ENCODE peak calls at places on chromosome 11, in seven cellular contexts. P, H, X, L, G, W and Y are unnamed samples.

GRCh38 chr11:9901931-9902330 is 238.1 kb downstream of the SWAP70 start:
- DNase-seq in P (no peak), H (no peak), L (no peak), X (no peak), G (no peak), W (no peak), Y (no peak)

GRCh38 chr11:7900686-7901085 is 30.4 kb downstream of the OR10A6 start:
- DNase-seq in L (no peak), P (no peak), X (no peak), G (no peak), H (no peak), W (no peak), Y (no peak)

GRCh38 chr11:101456812-101457211 is 127.0 kb downstream of the TRPC6 start:
- DNase-seq in W (no peak), X (no peak), H (no peak), P (no peak), G (no peak), L (no peak), Y (no peak)

GRCh38 chr11:12170984-12171383 is 60.6 kb downstream of the MICAL2 start:
- DNase-seq in P (peak; percentile 49), L (no peak), G (no peak), X (peak; percentile 38), H (peak; percentile 62), W (no peak), Y (no peak)

GRCh38 chr11:64081663-64082442 is 46.1 kb downstream of the FLRT1 start:
- DNase-seq in X (no peak), P (no peak), H (no peak), L (no peak), G (no peak), W (no peak), Y (no peak)

GRCh38 chr11:68271023-68271780 is 571 bp downstream of the C11orf24 start:
- DNase-seq in X (peak; percentile 61), P (peak; percentile 53), G (no peak), L (peak; percentile 80), W (peak; percentile 82), H (peak; percentile 47), Y (peak; percentile 53)

GRCh38 chr11:12577746-12578644 is 96.2 kb upstream of the TEAD1 start:
- DNase-seq in L (peak; percentile 26), H (no peak), X (no peak), P (no peak), W (no peak), G (no peak), Y (no peak)

GRCh38 chr11:30314625-30315024 is 8.3 kb upstream of the ARL14EP start:
- DNase-seq in X (no peak), L (no peak), P (no peak), H (no peak), G (no peak), W (no peak), Y (no peak)

GRCh38 chr11:68753300-68753699 is 2.0 kb upstream of the TESMIN start:
- DNase-seq in P (no peak), H (no peak), L (no peak), X (no peak), G (no peak), W (no peak), Y (no peak)

GRCh38 chr11:29317669-29318068 is 699.2 kb downstream of the KCNA4 start:
- DNase-seq in H (no peak), L (no peak), P (no peak), W (no peak), G (no peak), X (no peak), Y (no peak)

GRCh38 chr11:102589047-102589459 is 36.1 kb downstream of the MMP20 start:
- DNase-seq in L (no peak), P (no peak), X (no peak), G (no peak), W (no peak), H (no peak), Y (no peak)

GRCh38 chr11:60871378-60872061 is 4.2 kb downstream of the ZP1 start:
- DNase-seq in P (peak; percentile 45), H (peak; percentile 58), W (no peak), L (no peak), X (peak; percentile 43), G (no peak), Y (no peak)

GRCh38 chr11:21944577-21944976 is 248.3 kb upstream of the ANO5 start:
- DNase-seq in W (no peak), X (no peak), H (no peak), G (no peak), P (no peak), L (no peak), Y (no peak)

GRCh38 chr11:6357222-6357621 is 33.1 kb upstream of the SMPD1 start:
- DNase-seq in L (peak; percentile 18), W (no peak), X (peak; percentile 59), P (peak; percentile 47), G (no peak), H (peak; percentile 53), Y (peak; percentile 29)

GRCh38 chr11:77155556-77156130 is 27.6 kb downstream of the MYO7A start:
- DNase-seq in H (no peak), X (no peak), W (no peak), G (no peak), L (no peak), P (no peak), Y (peak; percentile 20)

GRCh38 chr11:67401495-67402191 is at the start of gene PPP1CA:
- DNase-seq in P (peak; percentile 93), G (peak; percentile 89), W (peak; percentile 75), X (peak; percentile 90), H (peak; percentile 92), L (peak; percentile 89), Y (peak; percentile 97)

GRCh38 chr11:74459584-74459983 is 7.8 kb downstream of the KCNE3 start:
- DNase-seq in L (no peak), G (no peak), W (no peak), X (no peak), H (no peak), P (no peak), Y (no peak)

GRCh38 chr11:78684377-78684776 is 109.7 kb upstream of the NARS2 start:
- DNase-seq in W (no peak), L (no peak), G (no peak), H (no peak), P (no peak), X (no peak), Y (no peak)

GRCh38 chr11:64372021-64372420 is 13.1 kb downstream of the RPS6KA4 start:
- DNase-seq in G (no peak), L (no peak), H (no peak), X (no peak), W (no peak), P (no peak), Y (no peak)

GRCh38 chr11:61532136-61533038 is 23.8 kb downstream of the LRRC10B start:
- DNase-seq in G (no peak), X (no peak), P (no peak), W (peak; percentile 34), H (no peak), L (peak; percentile 49), Y (no peak)

GRCh38 chr11:117290809-117291396 is at the start of gene BACE1-AS:
- DNase-seq in G (no peak), W (no peak), L (no peak), P (no peak), H (no peak), X (no peak), Y (no peak)

GRCh38 chr11:34565417-34566208 is 52.0 kb upstream of the ELF5 start:
- DNase-seq in P (no peak), H (no peak), G (no peak), L (peak; percentile 37), W (peak; percentile 34), X (no peak), Y (no peak)

GRCh38 chr11:38971141-38971540 is 2373.1 kb upstream of the RAG2 start:
- DNase-seq in L (no peak), X (no peak), G (no peak), W (no peak), P (no peak), H (no peak), Y (no peak)

GRCh38 chr11:87180743-87181142 is 143.0 kb downstream of the TMEM135 start:
- DNase-seq in X (no peak), H (no peak), P (no peak), W (no peak), L (no peak), G (no peak), Y (no peak)

GRCh38 chr11:68044145-68044813 is 5.5 kb downstream of the TCIRG1 start:
- DNase-seq in G (no peak), W (no peak), H (no peak), X (no peak), L (no peak), P (no peak), Y (peak; percentile 58)

GRCh38 chr11:118528511-118528910 is 1.2 kb downstream of the TTC36 start:
- DNase-seq in H (no peak), G (no peak), P (no peak), L (no peak), W (no peak), X (no peak), Y (no peak)

GRCh38 chr11:19728436-19728835 is 15.8 kb downstream of the NAV2 start:
- DNase-seq in P (peak; percentile 28), W (no peak), H (no peak), X (peak; percentile 17), L (no peak), G (no peak), Y (no peak)

GRCh38 chr11:30789270-30789669 is 203.1 kb upstream of the MPPED2 start:
- DNase-seq in W (no peak), X (no peak), G (no peak), P (no peak), H (no peak), L (no peak), Y (no peak)

GRCh38 chr11:46238078-46238966 is 39.1 kb upstream of the CREB3L1 start:
- DNase-seq in L (peak; percentile 77), W (no peak), P (peak; percentile 85), G (no peak), H (peak; percentile 71), X (peak; percentile 83), Y (peak; percentile 52)

GRCh38 chr11:123235117-123235686 is 40.2 kb upstream of the CLMP start:
- DNase-seq in H (peak; percentile 48), G (no peak), L (peak; percentile 43), P (peak; percentile 37), W (peak; percentile 9), X (peak; percentile 21), Y (peak; percentile 52)
- H3K27ac ChIP-seq in H (peak overlapping the region; percentile 36), G (no peak overlapping the region), L (no peak overlapping the region), P (no peak overlapping the region), W (no peak overlapping the region), X (no peak overlapping the region), Y (no peak overlapping the region)

DNA sequence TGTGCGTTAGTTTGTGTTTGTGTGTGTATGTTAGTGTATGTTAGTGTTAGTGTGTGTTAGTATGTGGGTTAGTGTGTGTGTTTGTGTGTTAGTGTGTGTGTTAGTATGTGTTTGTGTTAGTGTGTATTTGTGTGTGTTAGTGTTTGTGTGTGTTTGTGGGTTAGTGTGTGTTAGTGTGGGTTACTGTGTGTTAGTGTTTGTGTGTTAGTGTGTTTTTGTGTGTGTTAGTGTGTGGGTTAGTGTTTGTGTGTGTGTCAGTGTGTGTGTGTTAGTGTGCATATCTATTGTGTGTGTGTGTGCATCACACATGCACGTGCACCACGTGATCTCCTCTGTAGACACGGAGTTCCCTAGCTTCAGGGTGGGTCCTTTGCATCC is 115.4 kb downstream of the KCNQ1OT1 start:
- DNase-seq in L (no peak), P (no peak), X (no peak), W (no peak), G (no peak), H (no peak), Y (no peak)
- H3K27ac ChIP-seq in L (no peak overlapping the region), P (no peak overlapping the region), X (no peak overlapping the region), W (no peak overlapping the region), G (no peak overlapping the region), H (no peak overlapping the region), Y (no peak overlapping the region)

GRCh38 chr11:65862941-65863888 is 3.0 kb downstream of the MUS81 start:
- DNase-seq in X (peak; percentile 5), L (no peak), H (no peak), W (no peak), P (peak; percentile 22), G (no peak), Y (peak; percentile 28)
- H3K27ac ChIP-seq in X (no peak overlapping the region), L (no peak overlapping the region), H (no peak overlapping the region), W (no peak overlapping the region), P (no peak overlapping the region), G (no peak overlapping the region), Y (no peak overlapping the region)

GRCh38 chr11:125344846-125345705 is 151.0 kb downstream of the FEZ1 start:
- DNase-seq in W (no peak), L (no peak), H (no peak), G (no peak), X (no peak), P (no peak), Y (no peak)
- H3K27ac ChIP-seq in W (no peak overlapping the region), L (no peak overlapping the region), H (peak overlapping the region; percentile 62), G (no peak overlapping the region), X (peak overlapping the region; percentile 56), P (no peak overlapping the region), Y (no peak overlapping the region)